ENCODE peak calls at places on chromosomes 11 and 22, in seven cellular contexts. G is stimulated activated CD4-positive, alpha-beta T cell treated with anti-CD3 and anti-CD28 coated beads, Interleukin-1b, Interleukin-23, amount 100 ng/mL, for 24 hours; D is C1 segment of cervical spinal cord; N is GM23338; T is A549; X is activated CD4-positive, alpha-beta T cell treated with anti-CD3 and anti-CD28 coated beads, Interleukin-2, amount 10 ng/mL, durations not matched to agents 7 days and 5 days; B is HEK293T. C is an unnamed sample.
A peak's percentile ranks its signal among the peaks of the same experiment; 100 is the strongest.

GRCh38 chr11:126148317-126148716 is 63.1 kb downstream of the RPUSD4 start:
- DNase-seq in T (no peak), N (no peak), B (no peak), X (no peak), G (no peak), D (no peak), C (no peak)

GRCh38 chr22:40462195-40462988 is 92.0 kb downstream of the SGSM3 start:
- DNase-seq in X (peak; percentile 43), D (no peak), B (no peak), T (no peak), N (no peak), G (peak; percentile 7), C (no peak)

GRCh38 chr22:33579448-33580093 is 340.7 kb downstream of the LARGE1 start:
- DNase-seq in G (no peak), B (peak; percentile 78), X (peak; percentile 53), D (no peak), T (peak; percentile 41), N (peak; percentile 91), C (peak; percentile 22)

GRCh38 chr22:50269573-50270301 is 443 bp downstream of the MAPK11 start:
- DNase-seq in X (peak; percentile 50), B (no peak), N (no peak), D (no peak), G (peak; percentile 52), T (no peak), C (no peak)

GRCh38 chr11:121089566-121089965 is 11.5 kb upstream of the TECTA start:
- DNase-seq in N (no peak), T (no peak), G (no peak), X (no peak), B (no peak), D (no peak), C (no peak)

GRCh38 chr11:130145328-130145812 is 14.2 kb upstream of the ST14 start:
- DNase-seq in X (no peak), G (no peak), B (no peak), D (no peak), N (no peak), T (no peak), C (no peak)

GRCh38 chr11:91972665-91973266 is 251.9 kb upstream of the FAT3 start:
- DNase-seq in G (no peak), X (no peak), D (no peak), N (no peak), B (no peak), T (no peak), C (no peak)

GRCh38 chr11:12771875-12772274 is 97.7 kb downstream of the TEAD1 start:
- DNase-seq in T (no peak), D (no peak), G (no peak), X (no peak), N (no peak), B (no peak), C (no peak)

GRCh38 chr11:64038500-64038899 is 2.8 kb downstream of the FLRT1 start:
- DNase-seq in B (no peak), D (no peak), N (no peak), X (no peak), G (no peak), T (no peak), C (no peak)

GRCh38 chr11:29018631-29019030 is 910.4 kb downstream of the METTL15 start:
- DNase-seq in D (no peak), X (no peak), T (peak; percentile 49), G (no peak), B (no peak), N (no peak), C (no peak)

GRCh38 chr22:49431559-49431958 is 396.1 kb downstream of the BRD1 start:
- DNase-seq in X (no peak), G (no peak), N (no peak), D (no peak), B (no peak), T (no peak), C (no peak)

GRCh38 chr22:45262931-45263789 is 21.6 kb upstream of the UPK3A start:
- DNase-seq in X (no peak), G (no peak), D (peak; percentile 60), B (no peak), N (no peak), T (no peak), C (no peak)

GRCh38 chr11:69943066-69943465 is 123.8 kb upstream of the FGF3 start:
- DNase-seq in N (peak; percentile 51), T (peak; percentile 35), D (no peak), X (no peak), G (no peak), B (no peak), C (no peak)

GRCh38 chr11:119586181-119586580 is 142.8 kb downstream of the NECTIN1 start:
- DNase-seq in N (no peak), T (no peak), B (no peak), G (no peak), X (no peak), D (no peak), C (no peak)

GRCh38 chr11:102177974-102178631 is 67.9 kb downstream of the YAP1 start:
- DNase-seq in X (no peak), N (no peak), B (no peak), G (no peak), D (no peak), T (peak; percentile 85), C (peak; percentile 7)

GRCh38 chr11:70933986-70934583 is 318.3 kb downstream of the SHANK2 start:
- DNase-seq in D (no peak), X (no peak), B (no peak), N (no peak), T (no peak), G (no peak), C (no peak)

GRCh38 chr11:12556788-12557384 is 117.3 kb upstream of the TEAD1 start:
- DNase-seq in D (no peak), G (no peak), B (no peak), X (no peak), T (peak; percentile 71), N (peak; percentile 86), C (no peak)

GRCh38 chr22:40423882-40424640 is 53.7 kb downstream of the SGSM3 start:
- DNase-seq in X (no peak), D (no peak), B (no peak), N (no peak), T (no peak), G (no peak), C (no peak)

GRCh38 chr11:87455180-87455579 is 417.4 kb downstream of the TMEM135 start:
- DNase-seq in X (no peak), T (no peak), B (no peak), D (no peak), N (no peak), G (no peak), C (no peak)

GRCh38 chr11:78469905-78470304 is 52.3 kb upstream of the GAB2 start:
- DNase-seq in G (no peak), B (no peak), N (no peak), X (no peak), T (no peak), D (no peak), C (no peak)

GRCh38 chr11:60700689-60701508 is 1.5 kb downstream of the MS4A8 start:
- DNase-seq in N (peak; percentile 88), B (peak; percentile 49), G (no peak), X (no peak), D (no peak), T (peak; percentile 24), C (no peak)

GRCh38 chr11:4083198-4083597 is 11.4 kb upstream of the RRM1 start:
- DNase-seq in G (no peak), N (no peak), B (no peak), T (no peak), X (no peak), D (no peak), C (no peak)

GRCh38 chr11:63918576-63919171 is 1.7 kb upstream of the RCOR2 start:
- DNase-seq in D (no peak), T (no peak), N (peak; percentile 82), X (no peak), G (no peak), B (no peak), C (no peak)

GRCh38 chr22:37483594-37484114 is 2.5 kb downstream of the MFNG start:
- DNase-seq in X (no peak), N (no peak), G (no peak), B (no peak), T (no peak), D (no peak), C (no peak)